ENCODE peak calls at places on chromosomes 12 and 14, in eight cellular contexts. One of them, this sample, is unnamed.

GRCh38 chr14:20613094-20614037 is 22.2 kb upstream of the RNASE12 start:
- DNase-seq in HCT116: peak
- DNase-seq in A549: peak
- DNase-seq in body of pancreas: peak
- DNase-seq in glutamatergic neuron: peak
- DNase-seq in uterus: peak
- DNase-seq in progenitor cell of endocrine pancreas: peak
- DNase-seq in CD4-positive, alpha-beta T cell: peak
- DNase-seq in this sample: peak

GRCh38 chr12:98471085-98471484 is 44.3 kb upstream of the TMPO start:
- DNase-seq in HCT116: no peak
- DNase-seq in A549: no peak
- DNase-seq in body of pancreas: peak
- DNase-seq in glutamatergic neuron: no peak
- DNase-seq in uterus: no peak
- DNase-seq in progenitor cell of endocrine pancreas: no peak
- DNase-seq in CD4-positive, alpha-beta T cell: no peak
- DNase-seq in this sample: no peak

GRCh38 chr12:117100251-117100650 is 1.0 kb upstream of the TESC start:
- DNase-seq in HCT116: peak
- DNase-seq in A549: peak
- DNase-seq in body of pancreas: no peak
- DNase-seq in glutamatergic neuron: peak
- DNase-seq in uterus: no peak
- DNase-seq in progenitor cell of endocrine pancreas: no peak
- DNase-seq in CD4-positive, alpha-beta T cell: no peak
- DNase-seq in this sample: no peak

GRCh38 chr12:28869197-28869596 is 279.9 kb upstream of the FAR2 start:
- DNase-seq in HCT116: no peak
- DNase-seq in A549: no peak
- DNase-seq in body of pancreas: no peak
- DNase-seq in glutamatergic neuron: no peak
- DNase-seq in uterus: no peak
- DNase-seq in progenitor cell of endocrine pancreas: no peak
- DNase-seq in CD4-positive, alpha-beta T cell: no peak
- DNase-seq in this sample: no peak

GRCh38 chr14:61140872-61141271 is 140.3 kb downstream of the TMEM30B start:
- DNase-seq in HCT116: peak
- DNase-seq in A549: no peak
- DNase-seq in body of pancreas: no peak
- DNase-seq in glutamatergic neuron: no peak
- DNase-seq in uterus: no peak
- DNase-seq in progenitor cell of endocrine pancreas: no peak
- DNase-seq in CD4-positive, alpha-beta T cell: no peak
- DNase-seq in this sample: no peak

GRCh38 chr14:55102141-55102547 is 26.9 kb upstream of the LGALS3 start:
- DNase-seq in HCT116: no peak
- DNase-seq in A549: peak
- DNase-seq in body of pancreas: peak
- DNase-seq in glutamatergic neuron: no peak
- DNase-seq in uterus: peak
- DNase-seq in progenitor cell of endocrine pancreas: no peak
- DNase-seq in CD4-positive, alpha-beta T cell: peak
- DNase-seq in this sample: peak

GRCh38 chr14:104171029-104171697 is 32.8 kb downstream of the KIF26A start:
- DNase-seq in HCT116: no peak
- DNase-seq in A549: no peak
- DNase-seq in body of pancreas: peak
- DNase-seq in glutamatergic neuron: no peak
- DNase-seq in uterus: no peak
- DNase-seq in progenitor cell of endocrine pancreas: peak
- DNase-seq in CD4-positive, alpha-beta T cell: no peak
- DNase-seq in this sample: no peak

GRCh38 chr14:74804219-74804825 is 41.2 kb downstream of the YLPM1 start:
- DNase-seq in HCT116: peak
- DNase-seq in A549: peak
- DNase-seq in body of pancreas: no peak
- DNase-seq in glutamatergic neuron: peak
- DNase-seq in uterus: no peak
- DNase-seq in progenitor cell of endocrine pancreas: no peak
- DNase-seq in CD4-positive, alpha-beta T cell: no peak
- DNase-seq in this sample: peak

GRCh38 chr12:79183946-79184345 is 319.4 kb downstream of the SYT1 start:
- DNase-seq in HCT116: no peak
- DNase-seq in A549: no peak
- DNase-seq in body of pancreas: no peak
- DNase-seq in glutamatergic neuron: no peak
- DNase-seq in uterus: no peak
- DNase-seq in progenitor cell of endocrine pancreas: no peak
- DNase-seq in CD4-positive, alpha-beta T cell: no peak
- DNase-seq in this sample: no peak

GRCh38 chr12:123160801-123161487 is 10.1 kb upstream of the PITPNM2 start:
- DNase-seq in HCT116: no peak
- DNase-seq in A549: no peak
- DNase-seq in body of pancreas: peak
- DNase-seq in glutamatergic neuron: no peak
- DNase-seq in uterus: no peak
- DNase-seq in progenitor cell of endocrine pancreas: no peak
- DNase-seq in CD4-positive, alpha-beta T cell: no peak
- DNase-seq in this sample: no peak

GRCh38 chr12:26701604-26702215 is 131.3 kb downstream of the ITPR2 start:
- DNase-seq in HCT116: peak
- DNase-seq in A549: peak
- DNase-seq in body of pancreas: no peak
- DNase-seq in glutamatergic neuron: no peak
- DNase-seq in uterus: no peak
- DNase-seq in progenitor cell of endocrine pancreas: no peak
- DNase-seq in CD4-positive, alpha-beta T cell: no peak
- DNase-seq in this sample: peak

GRCh38 chr12:24760162-24760561 is 188.7 kb downstream of the BCAT1 start:
- DNase-seq in HCT116: no peak
- DNase-seq in A549: no peak
- DNase-seq in body of pancreas: no peak
- DNase-seq in glutamatergic neuron: no peak
- DNase-seq in uterus: no peak
- DNase-seq in progenitor cell of endocrine pancreas: no peak
- DNase-seq in CD4-positive, alpha-beta T cell: no peak
- DNase-seq in this sample: no peak

GRCh38 chr12:56160160-56160763 is 2.1 kb downstream of the MYL6 start:
- DNase-seq in HCT116: no peak
- DNase-seq in A549: no peak
- DNase-seq in body of pancreas: no peak
- DNase-seq in glutamatergic neuron: no peak
- DNase-seq in uterus: no peak
- DNase-seq in progenitor cell of endocrine pancreas: no peak
- DNase-seq in CD4-positive, alpha-beta T cell: peak
- DNase-seq in this sample: no peak

GRCh38 chr12:9049520-9050133 is 60.3 kb downstream of the KLRG1 start:
- DNase-seq in HCT116: peak
- DNase-seq in A549: peak
- DNase-seq in body of pancreas: no peak
- DNase-seq in glutamatergic neuron: no peak
- DNase-seq in uterus: no peak
- DNase-seq in progenitor cell of endocrine pancreas: no peak
- DNase-seq in CD4-positive, alpha-beta T cell: no peak
- DNase-seq in this sample: peak

GRCh38 chr14:21882226-21882625 is 208.6 kb upstream of the OR4E1 start:
- DNase-seq in HCT116: no peak
- DNase-seq in A549: no peak
- DNase-seq in body of pancreas: no peak
- DNase-seq in glutamatergic neuron: no peak
- DNase-seq in uterus: no peak
- DNase-seq in progenitor cell of endocrine pancreas: no peak
- DNase-seq in CD4-positive, alpha-beta T cell: no peak
- DNase-seq in this sample: no peak

GRCh38 chr14:70655110-70655826 is 13.6 kb downstream of the TTC9 start:
- DNase-seq in HCT116: no peak
- DNase-seq in A549: no peak
- DNase-seq in body of pancreas: no peak
- DNase-seq in glutamatergic neuron: no peak
- DNase-seq in uterus: no peak
- DNase-seq in progenitor cell of endocrine pancreas: no peak
- DNase-seq in CD4-positive, alpha-beta T cell: peak
- DNase-seq in this sample: no peak

DNA sequence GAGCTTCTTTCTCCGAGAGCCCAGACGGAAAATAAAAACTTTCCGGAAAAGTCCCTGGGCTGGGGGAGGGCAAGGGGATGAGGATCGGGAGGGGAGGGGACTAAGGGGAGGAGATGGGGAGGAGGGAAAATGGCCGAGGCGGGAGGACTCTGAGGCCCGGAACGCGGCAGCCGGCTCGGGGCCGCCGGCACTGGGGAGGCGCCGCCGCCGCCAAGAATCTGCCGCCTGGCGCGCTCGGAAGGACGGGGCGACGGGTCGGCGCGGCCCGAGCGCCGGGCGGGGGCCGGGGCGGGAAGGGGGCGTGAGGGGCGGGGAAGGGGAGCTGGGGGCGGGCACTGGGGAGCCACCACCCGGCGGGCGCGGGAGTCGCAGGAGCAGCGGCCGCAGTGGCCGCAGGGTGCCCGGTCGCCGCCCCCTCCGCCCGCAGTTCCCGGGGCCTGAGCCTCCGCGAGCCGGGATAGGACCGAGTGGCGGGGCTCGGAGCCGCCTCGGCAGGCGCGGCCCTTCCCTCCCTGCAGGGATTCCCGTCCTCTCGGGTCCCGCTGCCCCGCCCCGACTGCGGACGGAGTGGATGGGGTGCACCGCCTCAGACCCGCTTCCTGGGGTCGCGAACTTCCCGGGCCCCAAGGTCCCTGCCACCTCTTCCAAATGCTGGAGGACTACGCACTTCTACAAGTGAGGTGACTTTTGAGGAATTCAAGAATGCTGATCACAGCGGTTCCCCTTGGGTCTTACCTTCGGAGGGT is at the start of gene PRKD1:
- DNase-seq in HCT116: no peak
- DNase-seq in A549: peak
- DNase-seq in body of pancreas: peak
- DNase-seq in glutamatergic neuron: peak
- DNase-seq in uterus: peak
- DNase-seq in progenitor cell of endocrine pancreas: peak
- DNase-seq in CD4-positive, alpha-beta T cell: no peak
- DNase-seq in this sample: no peak
- TF ChIP-seq CTCF in HCT116: no peak
- TF ChIP-seq CTCF in A549: no peak
- TF ChIP-seq CTCF in body of pancreas: peak
- TF ChIP-seq CTCF in glutamatergic neuron: no peak
- TF ChIP-seq CTCF in uterus: no peak
- TF ChIP-seq CTCF in progenitor cell of endocrine pancreas: peak
- TF ChIP-seq CTCF in CD4-positive, alpha-beta T cell: no peak
- TF ChIP-seq CTCF in this sample: peak

GRCh38 chr14:105993814-105994213 is 467.4 kb downstream of the TMEM121 start:
- DNase-seq in HCT116: no peak
- DNase-seq in A549: no peak
- DNase-seq in body of pancreas: no peak
- DNase-seq in glutamatergic neuron: no peak
- DNase-seq in uterus: no peak
- DNase-seq in progenitor cell of endocrine pancreas: no peak
- DNase-seq in CD4-positive, alpha-beta T cell: no peak
- DNase-seq in this sample: no peak

DNA sequence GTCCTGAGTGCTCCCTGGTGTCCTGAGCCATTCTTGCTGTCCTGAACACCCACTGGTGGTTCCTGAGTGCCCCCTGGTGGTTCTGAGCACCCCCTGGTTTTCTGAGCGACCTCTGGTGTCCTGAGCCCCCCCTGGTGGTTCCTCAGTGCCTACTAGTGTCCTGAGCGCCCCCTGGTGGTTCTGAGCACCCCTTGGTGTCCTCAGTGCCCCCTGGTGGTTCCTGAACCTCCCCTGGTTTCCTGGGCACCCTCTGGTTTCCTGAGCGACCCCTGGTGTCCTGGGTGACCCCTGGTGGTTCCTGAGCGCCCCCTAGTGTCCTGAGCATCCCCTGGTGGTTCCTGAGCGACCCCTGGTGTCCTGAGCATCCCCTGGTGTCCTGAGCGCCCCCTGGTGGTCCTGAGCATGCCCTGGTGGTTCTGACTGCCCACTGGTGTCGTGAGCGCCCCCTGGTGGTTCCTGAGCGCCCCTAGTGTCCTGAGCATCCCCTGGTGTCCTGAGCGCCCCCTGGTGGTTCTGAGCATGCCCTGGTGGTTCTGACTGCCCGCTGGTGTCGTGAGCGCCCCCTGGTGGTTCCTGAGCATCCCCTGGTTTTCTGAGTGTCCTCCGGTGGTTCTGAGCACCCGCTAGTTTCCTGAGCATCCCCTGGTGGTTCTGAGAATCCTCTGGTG is 473.1 kb downstream of the TMEM121 start:
- DNase-seq in HCT116: peak
- DNase-seq in A549: no peak
- DNase-seq in body of pancreas: peak
- DNase-seq in glutamatergic neuron: no peak
- DNase-seq in uterus: no peak
- DNase-seq in progenitor cell of endocrine pancreas: no peak
- DNase-seq in CD4-positive, alpha-beta T cell: peak
- DNase-seq in this sample: peak
- TF ChIP-seq CTCF in HCT116: peak
- TF ChIP-seq CTCF in A549: peak
- TF ChIP-seq CTCF in body of pancreas: peak
- TF ChIP-seq CTCF in glutamatergic neuron: no peak
- TF ChIP-seq CTCF in uterus: no peak
- TF ChIP-seq CTCF in progenitor cell of endocrine pancreas: peak
- TF ChIP-seq CTCF in CD4-positive, alpha-beta T cell: peak
- TF ChIP-seq CTCF in this sample: peak

DNA sequence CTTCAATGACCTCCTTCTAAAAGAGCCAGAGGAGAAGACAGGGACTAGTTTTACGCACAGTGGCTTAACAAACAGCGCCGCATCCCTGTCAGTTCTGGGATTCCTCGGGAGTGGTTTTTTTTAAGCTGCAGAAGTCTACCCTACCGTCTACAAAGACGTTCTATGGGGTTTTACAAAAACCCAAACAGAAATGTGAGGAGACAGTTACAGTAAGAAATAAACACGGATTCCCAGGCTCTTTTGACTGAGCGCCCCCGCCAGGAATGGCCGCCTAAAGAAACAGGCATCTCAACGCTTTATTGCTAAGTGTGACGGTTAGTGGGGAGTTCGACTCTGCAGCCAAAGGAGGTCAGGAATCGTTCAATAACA is 484 bp downstream of the ALKBH1 start:
- DNase-seq in HCT116: no peak
- DNase-seq in A549: peak
- DNase-seq in body of pancreas: no peak
- DNase-seq in glutamatergic neuron: no peak
- DNase-seq in uterus: no peak
- DNase-seq in progenitor cell of endocrine pancreas: no peak
- DNase-seq in CD4-positive, alpha-beta T cell: peak
- DNase-seq in this sample: peak
- TF ChIP-seq CTCF in HCT116: peak
- TF ChIP-seq CTCF in A549: peak
- TF ChIP-seq CTCF in body of pancreas: no peak
- TF ChIP-seq CTCF in glutamatergic neuron: no peak
- TF ChIP-seq CTCF in uterus: no peak
- TF ChIP-seq CTCF in progenitor cell of endocrine pancreas: peak
- TF ChIP-seq CTCF in CD4-positive, alpha-beta T cell: no peak
- TF ChIP-seq CTCF in this sample: peak

DNA sequence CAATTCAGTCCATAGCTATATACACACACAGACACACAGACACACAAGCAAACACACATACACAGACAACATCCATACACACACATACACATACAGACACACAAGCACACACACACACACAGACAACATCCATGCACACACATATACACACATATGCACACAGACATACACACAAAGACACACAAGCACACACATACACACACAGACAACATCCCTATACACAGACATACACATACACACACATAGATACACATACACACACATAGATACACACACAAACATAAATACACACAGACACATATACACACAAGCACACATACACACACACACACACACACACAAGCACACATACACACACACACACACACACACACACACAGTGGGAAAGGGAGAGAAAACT is 254.8 kb downstream of the VRK1 start:
- DNase-seq in HCT116: no peak
- DNase-seq in A549: no peak
- DNase-seq in body of pancreas: no peak
- DNase-seq in glutamatergic neuron: no peak
- DNase-seq in uterus: no peak
- DNase-seq in progenitor cell of endocrine pancreas: no peak
- DNase-seq in CD4-positive, alpha-beta T cell: no peak
- DNase-seq in this sample: no peak
- TF ChIP-seq CTCF in HCT116: no peak
- TF ChIP-seq CTCF in A549: no peak
- TF ChIP-seq CTCF in body of pancreas: no peak
- TF ChIP-seq CTCF in glutamatergic neuron: no peak
- TF ChIP-seq CTCF in uterus: no peak
- TF ChIP-seq CTCF in progenitor cell of endocrine pancreas: no peak
- TF ChIP-seq CTCF in CD4-positive, alpha-beta T cell: no peak
- TF ChIP-seq CTCF in this sample: no peak